ENCODE peak calls at places on chromosome 21, in eight cellular contexts. X, C, D, V, H, L, Y and E are unnamed samples.

GRCh38 chr21:38506606-38507331 is 8.5 kb upstream of the ERG start:
- DNase-seq in V (no peak), Y (no peak), D (peak; percentile 17), H (no peak), C (no peak), L (no peak), X (no peak), E (no peak)

GRCh38 chr21:30044447-30045064 is 104.8 kb upstream of the GRIK1 start:
- DNase-seq in H (peak; percentile 7), Y (no peak), L (peak; percentile 9), V (no peak), D (peak; percentile 42), C (no peak), X (peak; percentile 23), E (no peak)

GRCh38 chr21:39593522-39593921 is 19.2 kb upstream of the B3GALT5 start:
- DNase-seq in L (no peak), X (no peak), Y (no peak), H (no peak), C (no peak), V (no peak), D (no peak), E (no peak)

GRCh38 chr21:34974162-34974981 is 74.7 kb downstream of the RUNX1 start:
- DNase-seq in X (peak; percentile 99), V (no peak), L (no peak), Y (no peak), C (peak; percentile 73), D (no peak), H (peak; percentile 71), E (peak; percentile 76)

GRCh38 chr21:39675595-39675994 is 62.9 kb downstream of the B3GALT5 start:
- DNase-seq in C (no peak), Y (no peak), L (no peak), H (no peak), V (no peak), X (peak; percentile 37), D (no peak), E (no peak)

GRCh38 chr21:15437873-15438272 is 291.9 kb upstream of the USP25 start:
- DNase-seq in H (no peak), X (no peak), V (no peak), Y (no peak), L (peak; percentile 84), D (peak; percentile 39), C (no peak), E (no peak)

GRCh38 chr21:39388038-39388810 is 39.3 kb upstream of the HMGN1 start:
- DNase-seq in V (peak; percentile 81), Y (peak; percentile 73), L (peak; percentile 79), C (peak; percentile 93), X (peak; percentile 88), H (peak; percentile 77), D (peak; percentile 85), E (peak; percentile 91)

GRCh38 chr21:40577285-40578043 is 269.5 kb downstream of the DSCAM start:
- DNase-seq in L (no peak), V (no peak), Y (no peak), H (no peak), D (no peak), C (no peak), X (no peak), E (no peak)

GRCh38 chr21:36028127-36029069 is 31.9 kb downstream of the SETD4 start:
- DNase-seq in C (peak; percentile 76), V (peak; percentile 51), H (peak; percentile 73), L (peak; percentile 70), X (peak; percentile 98), Y (peak; percentile 23), D (peak; percentile 85), E (peak; percentile 74)

GRCh38 chr21:36747815-36748381 is 49.0 kb downstream of the SIM2 start:
- DNase-seq in H (peak; percentile 34), V (peak; percentile 57), X (no peak), D (peak; percentile 51), C (peak; percentile 63), Y (no peak), L (no peak), E (no peak)

GRCh38 chr21:31351438-31351837 is 7.4 kb upstream of the TIAM1 start:
- DNase-seq in H (peak; percentile 61), V (no peak), Y (no peak), L (peak; percentile 81), C (no peak), X (no peak), D (peak; percentile 61), E (no peak)

GRCh38 chr21:15121655-15122120 is 56.9 kb upstream of the NRIP1 start:
- DNase-seq in X (no peak), D (peak; percentile 60), Y (no peak), L (peak; percentile 11), C (peak; percentile 51), H (peak; percentile 47), V (peak; percentile 85), E (no peak)

GRCh38 chr21:38733973-38734546 is 71.7 kb upstream of the ETS2 start:
- DNase-seq in Y (peak; percentile 48), H (peak; percentile 80), L (peak; percentile 46), D (peak; percentile 89), X (peak; percentile 81), C (peak; percentile 90), V (peak; percentile 47), E (peak; percentile 74)

GRCh38 chr21:37552496-37553399 is 186.2 kb downstream of the DYRK1A start:
- DNase-seq in D (no peak), H (no peak), C (peak; percentile 19), L (no peak), X (no peak), Y (no peak), V (no peak), E (no peak)

GRCh38 chr21:18334066-18334465 is 69.5 kb downstream of the TMPRSS15 start:
- DNase-seq in Y (no peak), V (no peak), C (no peak), D (no peak), X (no peak), H (no peak), L (no peak), E (no peak)

GRCh38 chr21:15003463-15004135 is 61.2 kb downstream of the NRIP1 start:
- DNase-seq in Y (no peak), X (no peak), L (no peak), D (no peak), C (no peak), V (no peak), H (no peak), E (no peak)

GRCh38 chr21:36330904-36331303 is 10.9 kb downstream of the MORC3 start:
- DNase-seq in Y (peak; percentile 16), X (peak; percentile 78), V (peak; percentile 21), H (peak; percentile 60), D (peak; percentile 73), C (no peak), L (peak; percentile 36), E (peak; percentile 41)

GRCh38 chr21:14581902-14582457 is 35.9 kb upstream of the SAMSN1 start:
- DNase-seq in H (no peak), L (no peak), C (no peak), X (no peak), V (no peak), Y (no peak), D (no peak), E (no peak)

GRCh38 chr21:18545908-18546307 is 142.3 kb upstream of the TMPRSS15 start:
- DNase-seq in Y (no peak), H (no peak), L (no peak), X (no peak), D (no peak), V (no peak), C (no peak), E (no peak)

GRCh38 chr21:16020878-16021277 is 291.1 kb downstream of the USP25 start:
- DNase-seq in H (no peak), Y (no peak), D (no peak), C (no peak), X (no peak), L (no peak), V (no peak), E (no peak)

GRCh38 chr21:15775981-15776380 is 46.2 kb downstream of the USP25 start:
- DNase-seq in L (peak; percentile 82), X (no peak), V (no peak), C (no peak), Y (no peak), H (peak; percentile 89), D (peak; percentile 65), E (no peak)

GRCh38 chr21:33541756-33542639 is at the start of gene GART:
- DNase-seq in C (peak; percentile 89), Y (peak; percentile 53), D (peak; percentile 82), V (peak; percentile 79), L (peak; percentile 82), X (peak; percentile 93), H (peak; percentile 65), E (peak; percentile 80)

GRCh38 chr21:33541105-33541711 is 709 bp downstream of the GART start:
- DNase-seq in D (peak; percentile 25), C (no peak), H (peak; percentile 39), X (peak; percentile 62), L (no peak), Y (no peak), V (no peak), E (no peak)

GRCh38 chr21:33539612-33540011 is 2.3 kb downstream of the GART start:
- DNase-seq in C (no peak), L (no peak), H (peak; percentile 67), Y (no peak), X (no peak), V (no peak), D (peak; percentile 42), E (no peak)

GRCh38 chr21:33542640-33543504 is at the start of gene SON:
- DNase-seq in D (peak; percentile 99), Y (peak; percentile 93), X (peak; percentile 100), V (peak; percentile 99), C (peak; percentile 99), H (peak; percentile 98), L (peak; percentile 99), E (peak; percentile 98)

GRCh38 chr21:33540711-33541104 is 1.2 kb downstream of the GART start:
- DNase-seq in C (no peak), V (no peak), L (no peak), Y (no peak), H (no peak), D (no peak), X (peak; percentile 26), E (no peak)
- H3K4me3 ChIP-seq in C (peak overlapping the region; percentile 75), V (no peak overlapping the region), L (no peak overlapping the region), Y (no peak overlapping the region), H (no peak overlapping the region), D (no peak overlapping the region), X (peak overlapping the region; percentile 83), E (no peak overlapping the region)

DNA sequence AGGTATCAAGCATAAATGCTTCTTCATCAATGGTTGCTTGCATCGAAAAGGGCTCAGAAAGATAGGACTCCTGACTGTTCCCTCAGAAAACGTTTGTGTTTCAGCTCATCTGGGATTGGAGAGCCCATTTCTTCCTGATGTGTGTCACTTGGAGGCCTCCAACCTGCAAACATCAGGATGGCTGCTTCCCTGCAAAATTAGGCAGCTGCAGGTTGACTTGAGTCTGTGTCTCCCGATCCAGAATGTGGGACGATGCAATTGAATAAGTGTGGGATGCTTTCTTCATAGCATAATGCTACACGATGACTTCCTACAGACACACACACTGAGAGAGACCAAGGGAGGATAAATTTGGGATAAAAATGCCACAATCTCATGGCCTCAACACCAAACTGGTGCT is 42.2 kb downstream of the OLIG1 start:
- DNase-seq in D (no peak), H (no peak), C (no peak), L (no peak), V (no peak), Y (no peak), X (no peak), E (no peak)
- H3K27me3 ChIP-seq in D (peaks cover 47% of the 10 kb centered on the region), H (peaks cover 78% of the 10 kb centered on the region), C (no peaks in the 10 kb centered on the region), L (peaks cover 14% of the 10 kb centered on the region), V (no peaks in the 10 kb centered on the region), Y (no peaks in the 10 kb centered on the region), X (peaks cover 29% of the 10 kb centered on the region), E (peaks cover 15% of the 10 kb centered on the region)

GRCh38 chr21:42918291-42918690 is 7.1 kb downstream of the ERVH48-1 start:
- DNase-seq in C (no peak), X (no peak), Y (no peak), D (no peak), H (no peak), V (no peak), L (no peak), E (no peak)
- H3K4me1 ChIP-seq in C (no peaks in the 10 kb centered on the region), X (no peaks in the 10 kb centered on the region), Y (no peaks in the 10 kb centered on the region), D (no peaks in the 10 kb centered on the region), H (peaks cover 2% of the 10 kb centered on the region), V (no peaks in the 10 kb centered on the region), L (no peaks in the 10 kb centered on the region), E (peaks cover 1% of the 10 kb centered on the region)

GRCh38 chr21:28875078-28875477 is 117.6 kb downstream of the LTN1 start:
- DNase-seq in D (no peak), X (no peak), V (no peak), L (peak; percentile 24), C (no peak), H (peak; percentile 34), Y (no peak), E (no peak)
- H3K4me3 ChIP-seq in D (no peak overlapping the region), X (no peak overlapping the region), V (no peak overlapping the region), L (no peak overlapping the region), C (no peak overlapping the region), H (no peak overlapping the region), Y (no peak overlapping the region), E (no peak overlapping the region)